ENCODE peak calls at places on chromosomes 6 and 20, in four cellular contexts. V, Z, G and O are unnamed samples.

GRCh38 chr6:110201141-110201848 is 21.1 kb downstream of the CDC40 start:
- DNase-seq in G (no peak), Z (no peak), V (no peak), O (no peak)

GRCh38 chr6:19470333-19470732 is 366.8 kb upstream of the ID4 start:
- DNase-seq in G (no peak), V (no peak), Z (no peak), O (no peak)

GRCh38 chr20:51565741-51566140 is 23.2 kb upstream of the NFATC2 start:
- DNase-seq in Z (no peak), G (no peak), V (no peak), O (no peak)

GRCh38 chr6:33667072-33667471 is 44.4 kb downstream of the UQCC2 start:
- DNase-seq in Z (no peak), V (no peak), G (no peak), O (no peak)

GRCh38 chr6:156060013-156060412 is 604.4 kb upstream of the NOX3 start:
- DNase-seq in Z (no peak), G (no peak), V (no peak), O (no peak)

GRCh38 chr20:34704177-34705007 is at the start of gene TP53INP2:
- DNase-seq in V (peak), G (peak), Z (peak), O (peak)

GRCh38 chr6:43705996-43706395 is 18.4 kb upstream of the MRPS18A start:
- DNase-seq in Z (no peak), V (no peak), G (no peak), O (no peak)

GRCh38 chr6:99819853-99820252 is 174.2 kb downstream of the MCHR2 start:
- DNase-seq in V (no peak), G (no peak), Z (no peak), O (no peak)

GRCh38 chr20:12072945-12073245 is 155.2 kb downstream of the BTBD3 start:
- DNase-seq in V (no peak), Z (no peak), G (no peak), O (no peak)

GRCh38 chr6:48447251-48447650 is 336.3 kb upstream of the PTCHD4 start:
- DNase-seq in Z (no peak), V (no peak), G (no peak), O (no peak)

GRCh38 chr6:48449002-48449401 is 338.0 kb upstream of the PTCHD4 start:
- DNase-seq in Z (no peak), G (no peak), V (no peak), O (no peak)
- TF ChIP-seq CTCF in Z (no peak), G (peak), V (no peak), O (no peak)

DNA sequence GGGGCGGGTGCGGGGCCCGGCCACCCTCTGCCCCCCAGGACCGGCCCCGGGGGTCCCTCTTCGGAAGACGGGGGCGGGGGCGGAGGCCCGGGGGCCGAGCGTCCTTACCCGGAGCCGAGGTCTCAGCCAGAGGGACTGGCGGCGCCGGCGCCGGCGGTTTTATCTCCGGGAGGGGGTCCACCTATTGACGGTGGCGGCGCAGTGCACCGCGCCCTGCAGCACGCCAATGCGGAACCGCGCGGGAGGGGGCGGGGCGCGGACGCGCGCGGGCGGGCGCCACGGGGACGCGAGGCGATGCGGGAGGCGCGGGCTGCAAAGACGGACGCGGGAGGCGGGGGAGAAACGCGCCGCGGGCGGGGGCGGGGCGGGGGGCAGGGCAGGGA is at the start of gene EEF1A2:
- DNase-seq in V (peak), Z (no peak), G (no peak), O (peak)
- TF ChIP-seq CTCF in V (peak), Z (no peak), G (peak), O (peak)

GRCh38 chr20:49028684-49029083 is 17.4 kb upstream of the CSE1L start:
- DNase-seq in V (no peak), G (no peak), Z (no peak), O (no peak)
- TF ChIP-seq CTCF in V (no peak), G (peak), Z (peak), O (no peak)

GRCh38 chr20:43844778-43845614 is 69.7 kb upstream of the TOX2 start:
- DNase-seq in G (peak), Z (no peak), V (peak), O (no peak)
- TF ChIP-seq CTCF in G (no peak), Z (no peak), V (peak), O (no peak)

DNA sequence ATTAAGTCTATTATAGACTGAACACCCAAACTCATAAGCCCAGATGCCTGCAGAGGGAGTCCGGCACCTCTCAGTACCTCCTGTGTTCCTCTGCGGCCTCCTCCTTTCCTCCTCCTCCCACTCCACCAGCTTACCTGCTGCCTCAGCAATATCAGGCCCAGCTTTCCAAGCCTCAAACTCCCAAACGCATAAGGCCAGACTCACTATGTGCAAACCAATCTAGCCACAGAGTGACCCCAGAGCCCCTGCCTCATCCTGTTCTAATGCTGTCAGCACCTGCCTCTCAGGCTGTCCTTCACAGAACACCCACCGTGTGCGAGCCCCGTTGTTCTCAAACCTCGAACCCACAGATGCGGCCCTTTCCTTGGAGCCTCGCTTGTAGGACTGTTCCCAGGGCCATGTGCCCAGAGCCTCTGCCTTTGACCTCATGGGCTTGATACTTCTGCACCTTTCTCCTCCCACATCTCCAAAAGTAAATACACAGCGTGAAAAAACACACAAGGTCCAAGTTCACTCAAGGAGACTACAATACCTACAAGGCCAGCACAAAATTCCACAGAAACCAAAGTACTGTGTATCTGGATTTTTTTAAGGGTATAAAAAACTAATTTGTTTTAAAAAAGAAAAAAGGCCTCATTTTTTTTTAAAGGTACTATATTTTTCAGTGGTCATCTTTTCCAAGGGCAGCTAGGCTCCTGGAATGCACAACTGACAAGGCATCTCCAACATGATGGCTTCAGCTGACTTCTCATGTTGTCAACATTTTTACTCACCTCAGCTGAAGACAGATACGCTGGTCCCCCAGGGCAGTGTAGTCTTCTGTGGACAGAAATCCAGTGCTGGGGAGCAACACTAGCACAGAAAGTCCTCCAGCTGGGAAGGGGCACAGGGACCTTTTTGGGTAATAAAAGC is 52.3 kb downstream of the ABHD12 start:
- DNase-seq in G (no peak), V (no peak), Z (no peak), O (no peak)
- TF ChIP-seq CTCF in G (no peak), V (no peak), Z (no peak), O (no peak)

GRCh38 chr6:94639564-94639963 is 937.8 kb upstream of the MANEA start:
- DNase-seq in V (no peak), Z (no peak), G (no peak), O (no peak)

GRCh38 chr6:94636780-94637385 is 940.5 kb upstream of the MANEA start:
- DNase-seq in Z (no peak), G (peak), V (no peak), O (no peak)
- TF ChIP-seq CTCF in Z (no peak), G (peak), V (no peak), O (no peak)

DNA sequence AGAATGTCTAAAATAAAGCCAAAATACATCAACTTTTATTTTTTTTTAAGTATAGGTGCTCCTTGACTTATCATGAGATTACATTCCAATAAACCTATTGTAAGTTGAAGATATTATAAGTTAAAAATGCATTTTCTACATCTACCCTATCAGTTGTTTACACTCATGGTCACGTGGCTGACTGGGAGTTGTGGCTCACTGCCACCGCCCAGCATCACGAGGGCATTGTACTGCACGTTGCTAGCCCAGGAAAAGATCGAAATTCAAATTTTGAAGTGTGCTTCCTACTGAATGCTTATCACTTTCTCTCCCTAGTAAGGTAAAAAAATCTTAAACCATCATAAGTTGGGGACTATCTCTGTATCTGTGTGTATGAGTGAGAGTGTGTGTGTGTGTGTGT is 126.6 kb upstream of the RIN2 start:
- DNase-seq in G (no peak), Z (no peak), V (no peak), O (peak)
- TF ChIP-seq CTCF in G (no peak), Z (no peak), V (no peak), O (no peak)